ENCODE peak calls at places on chromosomes 13 and 19, in nine cellular contexts. O, E, X, R, Z, V, Q, N and G are unnamed samples.

GRCh38 chr13:111399776-111400505 is 79.5 kb downstream of the TEX29 start:
- DNase-seq in E (no peak), O (no peak), N (no peak), R (no peak), X (no peak), Z (peak), V (no peak), Q (no peak), G (no peak)

GRCh38 chr19:5562280-5562679 is 5.5 kb downstream of the TINCR start:
- DNase-seq in Q (no peak), Z (no peak), E (no peak), N (no peak), R (no peak), V (no peak), O (no peak), X (no peak), G (no peak)

GRCh38 chr19:45401815-45402468 is 2.9 kb downstream of the PPP1R13L start:
- DNase-seq in N (no peak), Q (no peak), X (no peak), R (no peak), E (no peak), Z (no peak), O (no peak), V (no peak), G (no peak)

GRCh38 chr13:28859069-28859468 is 38.9 kb downstream of the MTUS2 start:
- DNase-seq in Z (no peak), Q (no peak), V (no peak), O (no peak), E (no peak), R (no peak), N (no peak), X (no peak), G (no peak)

GRCh38 chr13:20983386-20983785 is 78.0 kb downstream of the LATS2 start:
- DNase-seq in E (no peak), N (no peak), Z (no peak), Q (no peak), R (no peak), X (no peak), O (no peak), V (no peak), G (no peak)

GRCh38 chr13:26538363-26539317 is 18.8 kb upstream of the WASF3 start:
- DNase-seq in E (no peak), Z (no peak), V (no peak), N (peak), O (no peak), Q (no peak), R (no peak), X (no peak), G (no peak)

GRCh38 chr19:38384209-38385027 is 3.4 kb downstream of the GGN start:
- DNase-seq in V (peak), Q (no peak), N (no peak), Z (no peak), O (peak), R (no peak), E (no peak), X (no peak), G (no peak)

GRCh38 chr13:31134055-31134711 is 27.5 kb downstream of the HSPH1 start:
- DNase-seq in O (no peak), X (no peak), Q (no peak), V (no peak), N (no peak), R (no peak), Z (no peak), E (no peak), G (no peak)

GRCh38 chr19:41547569-41547968 is 28.4 kb upstream of the CEACAM21 start:
- DNase-seq in E (no peak), O (no peak), Q (no peak), V (no peak), X (no peak), N (no peak), Z (no peak), R (no peak), G (no peak)

GRCh38 chr13:84571264-84571663 is 689.0 kb upstream of the SLITRK1 start:
- DNase-seq in X (no peak), V (no peak), Z (no peak), R (no peak), Q (no peak), O (no peak), N (peak), E (no peak), G (no peak)

GRCh38 chr13:84570831-84571230 is 688.6 kb upstream of the SLITRK1 start:
- DNase-seq in Q (no peak), X (no peak), N (peak), Z (no peak), E (peak), V (no peak), O (peak), R (no peak), G (no peak)

DNA sequence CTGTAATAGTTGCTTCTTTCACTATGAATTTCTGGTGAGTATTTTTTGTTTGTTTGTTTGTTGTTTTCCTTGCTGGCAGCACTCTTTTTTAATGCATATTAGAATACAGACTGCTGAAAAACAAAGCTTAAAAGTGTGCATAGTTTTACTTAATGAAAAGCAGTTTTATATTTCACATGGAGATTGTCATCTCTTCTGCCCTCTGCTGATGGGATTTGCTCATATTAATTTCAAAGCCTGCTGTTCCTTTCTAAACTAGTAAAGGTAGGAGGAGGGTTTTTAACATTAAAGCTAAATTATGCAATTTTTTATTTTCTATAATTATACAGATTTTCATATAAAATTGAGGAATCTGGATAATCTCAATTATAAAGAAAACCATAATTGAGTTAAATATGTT is 692.6 kb upstream of the SLITRK1 start:
- DNase-seq in Z (no peak), X (no peak), V (peak), N (peak), R (no peak), O (peak), Q (no peak), E (no peak), G (peak)
- TF ChIP-seq CTCF in Z (no peak), X (no peak), V (peak), N (peak), R (no peak), O (peak), Q (no peak), E (peak), G (peak)

GRCh38 chr13:48493076-48493765 is 39.7 kb downstream of the RCBTB2 start:
- DNase-seq in Q (no peak), O (no peak), R (no peak), N (peak), X (no peak), V (no peak), E (no peak), Z (no peak), G (peak)

GRCh38 chr13:48492123-48493075 is 40.5 kb downstream of the RCBTB2 start:
- DNase-seq in R (peak), V (no peak), N (no peak), E (no peak), X (peak), O (no peak), Z (peak), Q (peak), G (peak)

GRCh38 chr13:48490241-48490640 is 42.6 kb downstream of the RCBTB2 start:
- DNase-seq in X (no peak), E (no peak), V (no peak), O (no peak), Z (no peak), R (no peak), N (no peak), Q (no peak), G (no peak)

GRCh38 chr13:48489666-48490065 is 43.2 kb downstream of the RCBTB2 start:
- DNase-seq in V (no peak), Q (no peak), N (no peak), E (no peak), R (no peak), X (no peak), O (no peak), Z (no peak), G (no peak)

DNA sequence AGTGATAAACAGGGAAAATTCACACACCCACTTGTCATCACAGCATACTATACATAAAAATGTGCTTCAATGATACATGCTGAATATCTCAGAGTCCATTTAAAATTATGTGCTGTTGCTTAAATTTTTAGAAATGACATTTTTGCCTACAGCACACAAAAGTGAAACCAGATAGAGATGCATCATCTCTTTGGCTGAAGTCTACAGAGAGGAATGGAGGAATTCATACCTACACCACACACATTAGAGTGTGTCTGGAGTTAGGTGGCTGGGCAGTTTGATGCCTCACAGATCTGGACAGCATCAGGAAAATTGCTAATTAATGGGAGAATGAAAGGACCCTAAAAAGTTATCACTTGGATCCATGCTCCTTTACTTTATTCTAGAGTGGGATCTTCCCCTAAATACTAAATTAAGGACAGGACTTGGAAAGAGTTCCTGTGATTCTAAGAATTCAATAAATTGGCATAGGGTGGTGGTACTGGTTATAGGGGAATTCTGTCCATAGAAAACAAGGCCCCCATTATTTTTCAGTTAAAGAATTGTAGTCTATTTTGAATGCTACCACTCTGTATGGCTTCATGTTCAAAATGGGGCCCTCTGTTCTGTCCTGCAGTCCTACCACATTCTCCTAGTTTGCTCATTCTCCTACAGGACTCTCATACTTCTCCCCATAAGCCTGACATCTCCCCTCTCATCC is 41.3 kb downstream of the RCBTB2 start:
- DNase-seq in X (no peak), O (no peak), N (no peak), Q (no peak), E (no peak), Z (no peak), R (no peak), V (no peak), G (peak)
- H3K4me3 ChIP-seq in X (peak), O (peak), N (no peak), Q (peak), E (no peak), Z (no peak), R (peak), V (no peak), G (no peak)

GRCh38 chr19:51916167-51916566 is 11.1 kb upstream of the ZNF613 start:
- DNase-seq in Z (no peak), X (no peak), R (no peak), O (no peak), V (no peak), N (no peak), E (no peak), Q (no peak), G (no peak)
- TF ChIP-seq CTCF in Z (no peak), X (no peak), R (no peak), O (no peak), V (no peak), N (no peak), E (no peak), Q (no peak), G (no peak)

DNA sequence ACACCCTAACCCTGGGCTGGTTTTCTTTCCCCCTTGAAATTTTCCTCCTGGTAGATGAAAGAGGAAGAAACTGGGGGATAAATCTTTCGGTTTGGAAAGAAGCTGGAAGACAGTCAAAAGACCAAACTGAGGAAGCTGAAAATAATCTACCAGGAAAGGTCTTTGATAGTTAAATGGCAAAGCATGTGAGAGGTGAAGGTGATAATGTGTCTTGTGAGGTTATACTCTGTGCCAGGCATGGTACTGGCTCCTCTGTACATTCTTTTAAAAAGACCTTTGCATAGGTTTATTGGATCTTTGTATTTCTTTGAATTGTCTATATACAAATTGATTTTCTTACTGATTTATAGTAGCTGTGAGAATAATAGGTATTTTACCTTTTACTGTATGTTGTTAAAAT is 98.6 kb downstream of the FREM2 start:
- DNase-seq in O (no peak), Q (no peak), Z (no peak), V (no peak), X (no peak), R (no peak), E (no peak), N (no peak), G (no peak)
- H3K4me3 ChIP-seq in O (no peak), Q (no peak), Z (peak), V (no peak), X (no peak), R (no peak), E (no peak), N (no peak), G (no peak)